ENCODE peak calls at places on chromosome 2, in four cellular contexts. S is Right ventricle myocardium superior, W is iris pigment epithelial cell, C is EL. R is an unnamed sample.

GRCh38 chr2:171287606-171288005 is 126.9 kb upstream of the TLK1 start:
- DNase-seq in W (peak; percentile 30), C (no peak), S (no peak), R (no peak)

GRCh38 chr2:216139884-216140283 is 30.7 kb downstream of the XRCC5 start:
- DNase-seq in W (peak; percentile 30), S (no peak), C (no peak), R (no peak)

GRCh38 chr2:96144481-96145027 is 686 bp downstream of the DUSP2 start:
- DNase-seq in S (no peak), C (no peak), W (no peak), R (no peak)

GRCh38 chr2:7694066-7695000 is 777.1 kb downstream of the RNF144A start:
- DNase-seq in S (no peak), W (no peak), C (no peak), R (no peak)

GRCh38 chr2:170170281-170171035 is 7.5 kb upstream of the MYO3B start:
- DNase-seq in S (no peak), C (no peak), W (no peak), R (no peak)

GRCh38 chr2:73920577-73921545 is 5.8 kb upstream of the DGUOK start:
- DNase-seq in W (no peak), S (peak; percentile 48), C (peak; percentile 32), R (peak; percentile 36)

GRCh38 chr2:237733677-237734300 is 64.8 kb upstream of the RBM44 start:
- DNase-seq in S (no peak), W (no peak), C (no peak), R (no peak)

GRCh38 chr2:15352363-15352762 is 208.8 kb downstream of the NBAS start:
- DNase-seq in W (no peak), S (no peak), C (no peak), R (no peak)

R was measured in HCEC 1CT.